ENCODE peak calls at places on chromosomes 2 and 18, in seven cellular contexts. One of them, this sample, is unnamed.

GRCh38 chr2:26540306-26540705 is 62.4 kb upstream of the OTOF start:
- DNase-seq in astrocyte: no peak
- DNase-seq in HCT116: no peak
- DNase-seq in mammary epithelial cell: no peak
- DNase-seq in fibroblast of lung: no peak
- DNase-seq in thyroid gland: no peak
- DNase-seq in CD8-positive, alpha-beta T cell: no peak
- DNase-seq in this sample: no peak

GRCh38 chr2:71528221-71528620 is 74.9 kb downstream of the DYSF start:
- DNase-seq in astrocyte: no peak
- DNase-seq in HCT116: no peak
- DNase-seq in mammary epithelial cell: no peak
- DNase-seq in fibroblast of lung: no peak
- DNase-seq in thyroid gland: no peak
- DNase-seq in CD8-positive, alpha-beta T cell: no peak
- DNase-seq in this sample: no peak

GRCh38 chr2:196324212-196324611 is 152.8 kb upstream of the STK17B start:
- DNase-seq in astrocyte: peak; percentile 51
- DNase-seq in HCT116: no peak
- DNase-seq in mammary epithelial cell: no peak
- DNase-seq in fibroblast of lung: no peak
- DNase-seq in thyroid gland: no peak
- DNase-seq in CD8-positive, alpha-beta T cell: no peak
- DNase-seq in this sample: no peak

GRCh38 chr2:145110668-145111067 is 590.7 kb upstream of the ZEB2 start:
- DNase-seq in astrocyte: peak; percentile 70
- DNase-seq in HCT116: no peak
- DNase-seq in mammary epithelial cell: no peak
- DNase-seq in fibroblast of lung: peak; percentile 21
- DNase-seq in thyroid gland: no peak
- DNase-seq in CD8-positive, alpha-beta T cell: no peak
- DNase-seq in this sample: no peak

GRCh38 chr18:69787825-69788547 is 159.7 kb downstream of the CD226 start:
- DNase-seq in astrocyte: peak; percentile 91
- DNase-seq in HCT116: peak; percentile 37
- DNase-seq in mammary epithelial cell: peak; percentile 86
- DNase-seq in fibroblast of lung: peak; percentile 67
- DNase-seq in thyroid gland: no peak
- DNase-seq in CD8-positive, alpha-beta T cell: no peak
- DNase-seq in this sample: no peak

GRCh38 chr2:239341146-239341732 is 59.6 kb downstream of the HDAC4 start:
- DNase-seq in astrocyte: no peak
- DNase-seq in HCT116: no peak
- DNase-seq in mammary epithelial cell: no peak
- DNase-seq in fibroblast of lung: no peak
- DNase-seq in thyroid gland: no peak
- DNase-seq in CD8-positive, alpha-beta T cell: no peak
- DNase-seq in this sample: no peak

GRCh38 chr2:10097352-10098148 is 17.3 kb upstream of the CYS1 start:
- DNase-seq in astrocyte: peak; percentile 22
- DNase-seq in HCT116: no peak
- DNase-seq in mammary epithelial cell: peak; percentile 65
- DNase-seq in fibroblast of lung: peak; percentile 59
- DNase-seq in thyroid gland: peak; percentile 53
- DNase-seq in CD8-positive, alpha-beta T cell: peak; percentile 32
- DNase-seq in this sample: peak; percentile 68

GRCh38 chr2:88765154-88765948 is 73.9 kb downstream of the RPIA start:
- DNase-seq in astrocyte: peak; percentile 6
- DNase-seq in HCT116: no peak
- DNase-seq in mammary epithelial cell: peak; percentile 80
- DNase-seq in fibroblast of lung: peak; percentile 6
- DNase-seq in thyroid gland: peak; percentile 57
- DNase-seq in CD8-positive, alpha-beta T cell: peak; percentile 27
- DNase-seq in this sample: no peak

GRCh38 chr2:239880396-239880795 is 144.7 kb downstream of the NDUFA10 start:
- DNase-seq in astrocyte: no peak
- DNase-seq in HCT116: no peak
- DNase-seq in mammary epithelial cell: no peak
- DNase-seq in fibroblast of lung: no peak
- DNase-seq in thyroid gland: no peak
- DNase-seq in CD8-positive, alpha-beta T cell: no peak
- DNase-seq in this sample: no peak

GRCh38 chr2:97745474-97746172 is 32.2 kb downstream of the ZAP70 start:
- DNase-seq in astrocyte: no peak
- DNase-seq in HCT116: no peak
- DNase-seq in mammary epithelial cell: no peak
- DNase-seq in fibroblast of lung: no peak
- DNase-seq in thyroid gland: no peak
- DNase-seq in CD8-positive, alpha-beta T cell: peak; percentile 48
- DNase-seq in this sample: peak; percentile 7

GRCh38 chr2:187435756-187436155 is 12.3 kb downstream of the CALCRL start:
- DNase-seq in astrocyte: peak; percentile 48
- DNase-seq in HCT116: no peak
- DNase-seq in mammary epithelial cell: no peak
- DNase-seq in fibroblast of lung: no peak
- DNase-seq in thyroid gland: no peak
- DNase-seq in CD8-positive, alpha-beta T cell: no peak
- DNase-seq in this sample: no peak

GRCh38 chr18:24413148-24413547 is 13.3 kb upstream of the IMPACT start:
- DNase-seq in astrocyte: no peak
- DNase-seq in HCT116: no peak
- DNase-seq in mammary epithelial cell: no peak
- DNase-seq in fibroblast of lung: peak; percentile 19
- DNase-seq in thyroid gland: no peak
- DNase-seq in CD8-positive, alpha-beta T cell: no peak
- DNase-seq in this sample: no peak

GRCh38 chr2:242047963-242048362 is 178.4 kb downstream of the RTP5 start:
- DNase-seq in astrocyte: no peak
- DNase-seq in HCT116: no peak
- DNase-seq in mammary epithelial cell: no peak
- DNase-seq in fibroblast of lung: no peak
- DNase-seq in thyroid gland: no peak
- DNase-seq in CD8-positive, alpha-beta T cell: no peak
- DNase-seq in this sample: no peak
- H3K4me3 ChIP-seq in astrocyte: no peak overlapping the region
- H3K4me3 ChIP-seq in HCT116: no peak overlapping the region
- H3K4me3 ChIP-seq in mammary epithelial cell: no peak overlapping the region
- H3K4me3 ChIP-seq in fibroblast of lung: no peak overlapping the region
- H3K4me3 ChIP-seq in thyroid gland: no peak overlapping the region
- H3K4me3 ChIP-seq in CD8-positive, alpha-beta T cell: no peak overlapping the region
- H3K4me3 ChIP-seq in this sample: no peak overlapping the region

GRCh38 chr18:13374096-13374467 is 155.5 kb downstream of the LDLRAD4 start:
- DNase-seq in astrocyte: no peak
- DNase-seq in HCT116: no peak
- DNase-seq in mammary epithelial cell: no peak
- DNase-seq in fibroblast of lung: no peak
- DNase-seq in thyroid gland: no peak
- DNase-seq in CD8-positive, alpha-beta T cell: no peak
- DNase-seq in this sample: no peak
- H3K4me1 ChIP-seq in astrocyte: peaks cover 29% of the 10 kb centered on the region
- H3K4me1 ChIP-seq in HCT116: peaks cover 31% of the 10 kb centered on the region
- H3K4me1 ChIP-seq in mammary epithelial cell: peaks cover 7% of the 10 kb centered on the region
- H3K4me1 ChIP-seq in fibroblast of lung: peaks cover 6% of the 10 kb centered on the region
- H3K4me1 ChIP-seq in thyroid gland: peaks cover 8% of the 10 kb centered on the region
- H3K4me1 ChIP-seq in CD8-positive, alpha-beta T cell: peaks cover 78% of the 10 kb centered on the region
- H3K4me1 ChIP-seq in this sample: peaks cover 50% of the 10 kb centered on the region

GRCh38 chr2:158094487-158095092 is 7.1 kb upstream of the UPP2 start:
- DNase-seq in astrocyte: no peak
- DNase-seq in HCT116: no peak
- DNase-seq in mammary epithelial cell: no peak
- DNase-seq in fibroblast of lung: no peak
- DNase-seq in thyroid gland: no peak
- DNase-seq in CD8-positive, alpha-beta T cell: no peak
- DNase-seq in this sample: no peak
- H3K4me3 ChIP-seq in astrocyte: no peak overlapping the region
- H3K4me3 ChIP-seq in HCT116: no peak overlapping the region
- H3K4me3 ChIP-seq in mammary epithelial cell: no peak overlapping the region
- H3K4me3 ChIP-seq in fibroblast of lung: no peak overlapping the region
- H3K4me3 ChIP-seq in thyroid gland: no peak overlapping the region
- H3K4me3 ChIP-seq in CD8-positive, alpha-beta T cell: no peak overlapping the region
- H3K4me3 ChIP-seq in this sample: no peak overlapping the region

GRCh38 chr2:128303911-128304310 is 14.8 kb downstream of the HS6ST1 start:
- DNase-seq in astrocyte: no peak
- DNase-seq in HCT116: no peak
- DNase-seq in mammary epithelial cell: no peak
- DNase-seq in fibroblast of lung: no peak
- DNase-seq in thyroid gland: no peak
- DNase-seq in CD8-positive, alpha-beta T cell: no peak
- DNase-seq in this sample: no peak

GRCh38 chr2:128303095-128303791 is 15.4 kb downstream of the HS6ST1 start:
- DNase-seq in astrocyte: no peak
- DNase-seq in HCT116: no peak
- DNase-seq in mammary epithelial cell: no peak
- DNase-seq in fibroblast of lung: no peak
- DNase-seq in thyroid gland: no peak
- DNase-seq in CD8-positive, alpha-beta T cell: no peak
- DNase-seq in this sample: no peak

GRCh38 chr2:128304715-128305554 is 13.7 kb downstream of the HS6ST1 start:
- DNase-seq in astrocyte: peak; percentile 94
- DNase-seq in HCT116: peak; percentile 72
- DNase-seq in mammary epithelial cell: peak; percentile 99
- DNase-seq in fibroblast of lung: peak; percentile 98
- DNase-seq in thyroid gland: peak; percentile 87
- DNase-seq in CD8-positive, alpha-beta T cell: no peak
- DNase-seq in this sample: peak; percentile 76

GRCh38 chr2:128305555-128306080 is 13.1 kb downstream of the HS6ST1 start:
- DNase-seq in astrocyte: no peak
- DNase-seq in HCT116: no peak
- DNase-seq in mammary epithelial cell: peak; percentile 80
- DNase-seq in fibroblast of lung: no peak
- DNase-seq in thyroid gland: no peak
- DNase-seq in CD8-positive, alpha-beta T cell: no peak
- DNase-seq in this sample: peak; percentile 9

GRCh38 chr2:128304330-128304714 is 14.3 kb downstream of the HS6ST1 start:
- DNase-seq in astrocyte: no peak
- DNase-seq in HCT116: no peak
- DNase-seq in mammary epithelial cell: no peak
- DNase-seq in fibroblast of lung: no peak
- DNase-seq in thyroid gland: no peak
- DNase-seq in CD8-positive, alpha-beta T cell: no peak
- DNase-seq in this sample: no peak
- H3K4me1 ChIP-seq in astrocyte: peaks cover 46% of the 10 kb centered on the region
- H3K4me1 ChIP-seq in HCT116: peaks cover 59% of the 10 kb centered on the region
- H3K4me1 ChIP-seq in mammary epithelial cell: peaks cover 59% of the 10 kb centered on the region
- H3K4me1 ChIP-seq in fibroblast of lung: peaks cover 46% of the 10 kb centered on the region
- H3K4me1 ChIP-seq in thyroid gland: peaks cover 26% of the 10 kb centered on the region
- H3K4me1 ChIP-seq in CD8-positive, alpha-beta T cell: no peaks in the 10 kb centered on the region
- H3K4me1 ChIP-seq in this sample: peaks cover 69% of the 10 kb centered on the region

GRCh38 chr2:160666019-160666676 is 172.5 kb upstream of the RBMS1 start:
- DNase-seq in astrocyte: peak; percentile 99
- DNase-seq in HCT116: peak; percentile 77
- DNase-seq in mammary epithelial cell: peak; percentile 97
- DNase-seq in fibroblast of lung: peak; percentile 99
- DNase-seq in thyroid gland: no peak
- DNase-seq in CD8-positive, alpha-beta T cell: no peak
- DNase-seq in this sample: no peak
- H3K4me3 ChIP-seq in astrocyte: peak overlapping the region; percentile 45
- H3K4me3 ChIP-seq in HCT116: peak overlapping the region; percentile 8
- H3K4me3 ChIP-seq in mammary epithelial cell: no peak overlapping the region
- H3K4me3 ChIP-seq in fibroblast of lung: no peak overlapping the region
- H3K4me3 ChIP-seq in thyroid gland: no peak overlapping the region
- H3K4me3 ChIP-seq in CD8-positive, alpha-beta T cell: no peak overlapping the region
- H3K4me3 ChIP-seq in this sample: no peak overlapping the region

DNA sequence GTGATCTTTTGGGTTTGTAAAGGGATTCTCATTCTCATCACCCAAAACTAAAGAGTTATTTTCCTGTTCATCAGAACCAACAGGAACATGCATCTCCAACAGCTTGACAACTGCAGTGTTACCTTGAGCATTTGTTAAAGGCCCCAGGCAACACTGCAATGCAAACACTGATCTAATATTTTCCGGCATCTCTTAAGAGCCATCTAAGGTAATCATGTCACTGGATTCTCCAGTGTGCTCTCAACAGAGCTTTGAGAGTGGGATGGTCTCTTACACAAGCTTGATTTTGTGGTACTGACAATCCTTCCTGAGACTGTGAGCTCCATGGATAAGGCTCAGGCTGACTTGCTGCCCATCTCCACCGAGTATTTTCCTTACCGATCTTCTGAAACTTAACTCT is 90.5 kb upstream of the ITGB6 start:
- DNase-seq in astrocyte: no peak
- DNase-seq in HCT116: no peak
- DNase-seq in mammary epithelial cell: no peak
- DNase-seq in fibroblast of lung: no peak
- DNase-seq in thyroid gland: no peak
- DNase-seq in CD8-positive, alpha-beta T cell: no peak
- DNase-seq in this sample: no peak
- H3K4me1 ChIP-seq in astrocyte: peaks cover 30% of the 10 kb centered on the region
- H3K4me1 ChIP-seq in HCT116: peaks cover 9% of the 10 kb centered on the region
- H3K4me1 ChIP-seq in mammary epithelial cell: peaks cover 43% of the 10 kb centered on the region
- H3K4me1 ChIP-seq in fibroblast of lung: peaks cover 37% of the 10 kb centered on the region
- H3K4me1 ChIP-seq in thyroid gland: peaks cover 12% of the 10 kb centered on the region
- H3K4me1 ChIP-seq in CD8-positive, alpha-beta T cell: peaks cover 4% of the 10 kb centered on the region
- H3K4me1 ChIP-seq in this sample: peaks cover 88% of the 10 kb centered on the region